ENCODE peak calls at places on chromosomes 13 and 19, in nine cellular contexts. M is GM12865, N is pancreas, K is left ventricle myocardium inferior, A is WTC11, J is thoracic aorta, I is fibroblast of lung, Q is right lobe of liver, F is colonic mucosa. P is an unnamed sample.

GRCh38 chr13:95180513-95181245 is 120.6 kb downstream of the ABCC4 start:
- DNase-seq in M (no peak), N (no peak), K (no peak), A (no peak), J (no peak), I (no peak), Q (no peak), F (peak), P (no peak)

GRCh38 chr13:66660013-66660804 is 569.9 kb downstream of the PCDH9 start:
- DNase-seq in M (no peak), N (no peak), K (no peak), A (no peak), J (no peak), I (peak), Q (no peak), F (no peak), P (no peak)

GRCh38 chr13:47277774-47278173 is 380.9 kb upstream of the HTR2A start:
- DNase-seq in M (no peak), N (no peak), K (no peak), A (no peak), J (no peak), I (peak), Q (no peak), F (no peak), P (no peak)

GRCh38 chr19:17052439-17052838 is 22.8 kb downstream of the HAUS8 start:
- DNase-seq in M (peak), N (no peak), K (no peak), A (peak), J (no peak), I (peak), Q (no peak), F (peak), P (no peak)

GRCh38 chr19:58372311-58373133 is 8.3 kb downstream of the ZNF837 start:
- DNase-seq in M (no peak), N (no peak), K (peak), A (no peak), J (no peak), I (no peak), Q (peak), F (no peak), P (no peak)

GRCh38 chr13:111905609-111905945 is 161.4 kb upstream of the SOX1 start:
- DNase-seq in M (no peak), N (no peak), K (no peak), A (no peak), J (no peak), I (no peak), Q (no peak), F (no peak), P (peak)

GRCh38 chr19:3369337-3370213 is 3.2 kb downstream of the NFIC start:
- DNase-seq in M (peak), N (no peak), K (peak), A (no peak), J (no peak), I (peak), Q (peak), F (peak), P (peak)

GRCh38 chr13:102597029-102598015 is 536 bp downstream of the TPP2 start:
- DNase-seq in M (peak), N (peak), K (peak), A (no peak), J (no peak), I (peak), Q (peak), F (peak), P (no peak)

GRCh38 chr19:55451163-55451521 is 8.0 kb upstream of the SHISA7 start:
- DNase-seq in M (no peak), N (no peak), K (no peak), A (no peak), J (no peak), I (no peak), Q (no peak), F (no peak), P (no peak)

GRCh38 chr13:59266478-59267063 is 897.2 kb downstream of the DIAPH3 start:
- DNase-seq in M (no peak), N (no peak), K (no peak), A (no peak), J (no peak), I (no peak), Q (no peak), F (no peak), P (no peak)

GRCh38 chr13:75489502-75490263 is 7.7 kb upstream of the TBC1D4 start:
- DNase-seq in M (peak), N (no peak), K (no peak), A (no peak), J (no peak), I (peak), Q (peak), F (peak), P (peak)

GRCh38 chr13:94988654-94989053 is 276.3 kb upstream of the SOX21 start:
- DNase-seq in M (peak), N (no peak), K (no peak), A (no peak), J (no peak), I (no peak), Q (no peak), F (no peak), P (no peak)

GRCh38 chr19:18322318-18322758 is 538 bp downstream of the LSM4 start:
- DNase-seq in M (peak), N (no peak), K (peak), A (peak), J (no peak), I (peak), Q (peak), F (peak), P (no peak)

GRCh38 chr19:51721905-51722304 is 1.9 kb downstream of the HAS1 start:
- DNase-seq in M (no peak), N (no peak), K (no peak), A (no peak), J (no peak), I (no peak), Q (no peak), F (no peak), P (no peak)

GRCh38 chr19:13761423-13761822 is 2.9 kb upstream of the MRI1 start:
- DNase-seq in M (no peak), N (no peak), K (no peak), A (no peak), J (no peak), I (no peak), Q (no peak), F (no peak), P (no peak)

GRCh38 chr19:47790398-47790814 is 11.9 kb downstream of the SELENOW start:
- DNase-seq in M (peak), N (peak), K (peak), A (peak), J (peak), I (peak), Q (peak), F (peak), P (peak)

GRCh38 chr19:43562698-43563241 is 12.6 kb downstream of the XRCC1 start:
- DNase-seq in M (peak), N (peak), K (peak), A (no peak), J (peak), I (peak), Q (peak), F (peak), P (peak)

GRCh38 chr19:7866399-7867091 is 7.6 kb downstream of the PRR36 start:
- DNase-seq in M (no peak), N (no peak), K (no peak), A (no peak), J (no peak), I (no peak), Q (no peak), F (no peak), P (no peak)
- TF ChIP-seq CTCF in M (no peak), N (no peak), K (no peak), A (no peak), J (no peak), I (no peak), Q (no peak), F (no peak), P (no peak)

DNA sequence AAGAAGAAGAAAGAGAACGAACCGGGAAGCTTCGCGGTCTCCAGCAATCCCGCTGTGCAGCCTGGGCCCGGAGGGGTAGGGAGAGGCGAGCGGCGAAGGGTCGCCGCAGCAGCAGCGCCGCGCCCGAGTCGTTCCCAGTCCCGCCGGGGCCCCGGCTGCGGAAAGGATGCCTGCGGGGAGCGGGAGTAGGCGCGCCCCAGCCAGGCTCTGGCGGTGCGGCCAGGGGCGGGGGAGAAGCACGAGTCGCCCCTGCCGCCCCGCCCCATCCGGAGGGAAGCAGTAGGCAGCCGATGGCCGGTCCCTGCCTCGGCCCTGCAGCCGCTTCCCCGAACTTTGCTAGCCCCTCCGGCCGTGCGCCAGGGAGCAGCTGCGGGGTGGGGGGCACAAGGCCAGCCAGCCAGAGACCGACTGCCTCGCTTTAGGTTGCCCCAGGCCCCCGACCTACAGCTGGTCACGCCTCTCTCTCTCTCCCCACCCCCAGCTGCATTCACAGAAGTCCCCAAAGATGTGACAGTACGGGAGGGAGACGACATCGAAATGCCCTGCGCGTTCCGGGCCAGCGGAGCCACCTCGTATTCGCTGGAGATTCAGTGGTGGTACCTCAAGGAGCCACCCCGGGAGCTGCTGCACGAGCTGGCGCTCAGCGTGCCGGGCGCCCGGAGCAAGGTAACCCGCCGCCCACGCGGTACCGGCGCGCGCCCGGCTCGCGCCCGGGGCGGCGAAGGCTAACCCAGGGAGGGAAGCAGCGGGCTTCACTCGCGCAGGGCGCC is 1.1 kb downstream of the VSTM2B start:
- DNase-seq in M (no peak), N (no peak), K (no peak), A (peak), J (no peak), I (no peak), Q (no peak), F (no peak), P (peak)
- TF ChIP-seq CTCF in M (no peak), N (no peak), K (no peak), A (no peak), J (no peak), I (no peak), Q (no peak), F (no peak), P (no peak)

GRCh38 chr13:29589967-29590366 is 5.5 kb downstream of the SLC7A1 start:
- DNase-seq in M (no peak), N (no peak), K (no peak), A (peak), J (no peak), I (no peak), Q (no peak), F (no peak), P (no peak)
- TF ChIP-seq CTCF in M (no peak), N (no peak), K (no peak), A (no peak), J (no peak), I (no peak), Q (no peak), F (no peak), P (no peak)

GRCh38 chr13:54301085-54301484 is 1272.5 kb downstream of the OLFM4 start:
- DNase-seq in M (no peak), N (no peak), K (no peak), A (no peak), J (no peak), I (no peak), Q (no peak), F (no peak), P (no peak)
- TF ChIP-seq CTCF in M (no peak), N (no peak), K (no peak), A (no peak), J (no peak), I (no peak), Q (no peak), F (no peak), P (no peak)

DNA sequence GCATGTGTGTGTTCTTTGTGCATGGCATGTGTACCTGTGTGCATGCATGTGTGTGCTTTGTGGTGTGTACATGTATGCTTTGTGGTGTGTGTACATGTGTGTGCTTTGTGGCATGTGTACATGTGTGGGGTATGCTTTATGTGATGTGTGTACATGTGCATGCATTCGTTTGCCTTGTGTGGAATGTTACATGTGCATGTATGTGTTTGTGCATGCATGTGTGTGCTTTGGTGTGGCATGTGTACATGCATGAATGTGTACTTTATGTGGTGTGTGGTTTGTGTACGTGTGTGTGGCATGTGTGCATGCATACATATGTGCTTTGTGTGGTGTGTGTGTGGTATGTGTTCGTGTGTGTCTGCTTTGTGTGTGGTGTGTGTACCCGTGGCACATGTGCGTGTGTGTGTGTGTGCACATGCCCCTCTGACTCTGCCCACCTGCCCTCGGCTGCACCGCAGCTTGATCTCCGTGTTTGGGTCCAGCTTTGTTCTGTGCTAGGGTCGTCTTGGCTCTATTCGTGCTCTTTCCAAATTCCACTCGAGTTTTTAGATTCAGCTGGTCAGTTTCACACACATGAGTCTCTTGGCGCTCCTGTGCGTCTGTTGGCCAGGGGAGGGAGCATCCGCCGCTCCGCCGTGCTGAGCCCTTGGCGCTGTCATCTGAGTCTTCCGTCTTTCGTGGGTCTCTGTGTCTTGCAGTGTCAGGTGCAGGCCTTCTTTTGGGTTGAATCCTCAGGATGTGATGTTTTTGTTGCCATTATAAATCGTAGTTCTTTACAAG is 46.5 kb upstream of the TFDP1 start:
- DNase-seq in M (no peak), N (no peak), K (no peak), A (no peak), J (no peak), I (no peak), Q (no peak), F (no peak), P (peak)
- TF ChIP-seq CTCF in M (no peak), N (no peak), K (no peak), A (no peak), J (no peak), I (no peak), Q (no peak), F (no peak), P (no peak)

GRCh38 chr19:39532233-39533002 is at the start of gene EID2B:
- DNase-seq in M (peak), N (peak), K (peak), A (peak), J (peak), I (peak), Q (peak), F (peak), P (peak)
- TF ChIP-seq CTCF in M (peak), N (peak), K (peak), A (peak), J (peak), I (peak), Q (peak), F (peak), P (peak)

P was measured in upper lobe of right lung.